ENCODE peak calls at places on chromosomes 4 and X, in eight cellular contexts. A is K562, E is sigmoid colon, B is breast epithelium, T is ovary, D is stomach, F is prostate gland, H is uterus. R is an unnamed sample.

GRCh38 chr4:55018978-55019377 is 106.4 kb downstream of the KDR start:
- DNase-seq in A (no peak), E (no peak), B (no peak), T (no peak), D (no peak), F (no peak), H (no peak), R (no peak)

GRCh38 chr4:80202784-80203553 is 5.7 kb downstream of the PRDM8 start:
- DNase-seq in A (no peak), E (peak; percentile 72), B (no peak), T (peak; percentile 69), D (no peak), F (no peak), H (peak; percentile 35), R (no peak)

GRCh38 chr4:71380721-71381120 is 41.9 kb downstream of the SLC4A4 start:
- DNase-seq in A (no peak), E (no peak), B (no peak), T (no peak), D (no peak), F (no peak), H (no peak), R (no peak)

GRCh38 chr4:5824227-5824626 is 68.7 kb downstream of the CRMP1 start:
- DNase-seq in A (no peak), E (no peak), B (no peak), T (no peak), D (no peak), F (no peak), H (no peak), R (no peak)

GRCh38 chr4:12884846-12885796 is 599.0 kb downstream of the RAB28 start:
- DNase-seq in A (no peak), E (no peak), B (no peak), T (no peak), D (no peak), F (no peak), H (no peak), R (no peak)

GRCh38 chrX:71665747-71666146 is 1.6 kb upstream of the LOC101059915 start:
- DNase-seq in A (no peak), E (no peak), B (no peak), T (no peak), D (no peak), F (no peak), H (no peak), R (no peak)

GRCh38 chrX:137031517-137032377 is 2.0 kb downstream of the GPR101 start:
- DNase-seq in A (peak; percentile 28), E (no peak), B (no peak), T (peak; percentile 39), D (no peak), F (no peak), H (no peak), R (no peak)

GRCh38 chrX:124502144-124502543 is 155.8 kb downstream of the SH2D1A start:
- DNase-seq in A (no peak), E (no peak), B (no peak), T (no peak), D (no peak), F (no peak), H (no peak), R (no peak)

GRCh38 chr4:99082192-99082591 is 6.4 kb downstream of the ADH5 start:
- DNase-seq in A (no peak), E (no peak), B (no peak), T (no peak), D (no peak), F (peak; percentile 40), H (no peak), R (no peak)

GRCh38 chr4:16443504-16444088 is 217.3 kb upstream of the TAPT1 start:
- DNase-seq in A (peak; percentile 33), E (no peak), B (no peak), T (no peak), D (no peak), F (no peak), H (no peak), R (no peak)

GRCh38 chrX:117972681-117973080 is 143.9 kb downstream of the KLHL13 start:
- DNase-seq in A (no peak), E (no peak), B (no peak), T (no peak), D (no peak), F (no peak), H (no peak), R (no peak)

GRCh38 chrX:103248553-103248952 is 6.4 kb downstream of the TCEAL8 start:
- DNase-seq in A (peak; percentile 34), E (no peak), B (no peak), T (no peak), D (no peak), F (peak; percentile 4), H (no peak), R (peak; percentile 38)
- TF ChIP-seq CTCF in A (peak; percentile 41), E (no peak), B (peak; percentile 24), T (no peak), D (peak; percentile 19), F (no peak), H (peak; percentile 21), R (peak; percentile 59)

GRCh38 chr4:3687538-3687937 is 78.6 kb upstream of the ADRA2C start:
- DNase-seq in A (no peak), E (peak; percentile 41), B (no peak), T (peak; percentile 21), D (no peak), F (no peak), H (no peak), R (no peak)
- TF ChIP-seq POLR2A in A (no peak), E (no peak), B (no peak), T (no peak), D (no peak), F (no peak), H (no peak), R (no peak)

GRCh38 chrX:153723351-153724251 is 586 bp downstream of the BCAP31 start:
- DNase-seq in A (peak; percentile 66), E (no peak), B (no peak), T (peak; percentile 62), D (peak; percentile 48), F (peak; percentile 12), H (peak; percentile 44), R (no peak)
- H3K4me3 ChIP-seq in A (peak overlapping the region; percentile 92), E (peak overlapping the region; percentile 62), B (peak overlapping the region; percentile 80), T (peak overlapping the region; percentile 83), D (peak overlapping the region; percentile 69), F (peak overlapping the region; percentile 58), H (peak overlapping the region; percentile 43), R (peak overlapping the region; percentile 66)

DNA sequence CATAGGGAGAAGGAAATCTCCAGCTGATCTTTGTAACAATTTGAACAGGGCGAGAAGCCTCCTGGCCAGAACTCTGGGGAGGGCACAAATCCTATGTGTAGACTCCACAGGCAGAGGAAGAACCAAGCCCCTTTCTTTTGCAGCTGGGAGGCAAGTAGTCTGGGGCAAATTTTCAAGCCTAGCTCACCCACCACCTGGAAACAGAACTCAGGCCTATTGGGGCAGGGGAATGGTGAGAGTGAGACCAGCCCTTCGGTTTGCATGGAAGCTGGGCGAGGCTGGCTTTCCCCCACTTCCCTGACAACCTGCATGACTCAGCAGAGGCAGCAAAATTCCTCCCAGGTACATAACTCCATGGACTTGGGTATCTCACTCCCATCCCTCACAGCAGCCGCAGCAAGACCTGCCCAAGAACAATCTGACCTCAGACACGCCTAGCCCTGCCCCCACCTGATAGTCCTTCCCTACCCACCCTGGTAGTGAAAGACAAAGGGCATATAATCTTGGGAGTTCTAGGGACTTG is 138.2 kb downstream of the EMCN start:
- DNase-seq in A (no peak), E (no peak), B (no peak), T (no peak), D (no peak), F (no peak), H (no peak), R (no peak)
- TF ChIP-seq CTCF in A (no peak), E (no peak), B (no peak), T (no peak), D (no peak), F (no peak), H (no peak), R (no peak)

DNA sequence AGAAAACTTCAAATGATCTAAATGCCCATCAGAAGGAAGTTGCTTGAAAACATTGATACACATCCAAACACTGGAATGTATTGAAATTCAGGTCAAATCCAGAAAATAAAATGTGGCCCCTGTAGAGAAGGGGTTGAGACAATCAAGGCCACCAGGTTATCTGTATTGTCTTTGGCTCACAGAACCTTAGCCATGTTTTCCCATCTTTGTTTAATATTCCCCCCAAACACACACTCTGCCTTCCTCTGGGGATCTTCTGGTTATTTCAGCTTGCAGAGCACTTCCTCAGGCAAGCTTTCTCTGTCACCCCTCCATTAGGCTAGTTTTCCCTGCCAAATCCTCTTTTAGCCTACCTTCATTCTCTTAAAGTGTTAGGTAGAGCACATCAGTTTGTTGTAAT is 30.5 kb downstream of the PAGE2 start:
- DNase-seq in A (no peak), E (no peak), B (no peak), T (no peak), D (no peak), F (no peak), H (no peak), R (no peak)
- TF ChIP-seq POLR2A in A (no peak), E (no peak), B (no peak), T (no peak), D (no peak), F (no peak), H (no peak), R (no peak)